ENCODE peak calls at places on chromosomes 5 and 9, in nine cellular contexts. A is A549; Z is cardiac fibroblast; N is stimulated activated CD4-positive, alpha-beta T cell treated with anti-CD3 and anti-CD28 coated beads, Interleukin-2, amount 100 ng/mL, for 48 hours; J is activated naive CD8-positive, alpha-beta T cell treated with anti-CD3 and anti-CD28 coated beads, Interleukin-2, amount 10 ng/mL, durations not matched to agents 7 days and 5 days; U is KG1; M is activated T-cell treated with anti-CD3 and anti-CD28 coated beads, Interleukin-2, amount 50 U/mL, for 72 hours; W is activated CD8-positive, alpha-beta memory T cell treated with anti-CD3 and anti-CD28 coated beads for 48 hours; Y is CD8-positive, alpha-beta T cell. S is an unnamed sample.

GRCh38 chr5:90709323-90710148 is 150.9 kb downstream of the ADGRV1 start:
- DNase-seq in A (peak), Z (peak), N (no peak), J (no peak), U (no peak), M (no peak), W (no peak), Y (no peak), S (no peak)

GRCh38 chr9:107312651-107313050 is 29.6 kb downstream of the RAD23B start:
- DNase-seq in A (no peak), Z (peak), N (no peak), J (no peak), U (no peak), M (no peak), W (no peak), Y (no peak), S (no peak)

GRCh38 chr5:62617943-62618342 is 39.3 kb downstream of the LRRC70 start:
- DNase-seq in A (no peak), Z (no peak), N (no peak), J (no peak), U (no peak), M (no peak), W (no peak), Y (no peak), S (no peak)

GRCh38 chr9:130607640-130608420 is 28.5 kb downstream of the FUBP3 start:
- DNase-seq in A (no peak), Z (peak), N (no peak), J (no peak), U (no peak), M (no peak), W (no peak), Y (no peak), S (no peak)

GRCh38 chr5:96595300-96596090 is 66.7 kb upstream of the CAST start:
- DNase-seq in A (peak), Z (no peak), N (peak), J (no peak), U (no peak), M (peak), W (no peak), Y (no peak), S (no peak)

GRCh38 chr5:1011226-1011631 is 2.6 kb downstream of the NKD2 start:
- DNase-seq in A (peak), Z (no peak), N (peak), J (peak), U (no peak), M (peak), W (no peak), Y (peak), S (peak)

GRCh38 chr9:88052446-88052845 is 78.1 kb upstream of the CDK20 start:
- DNase-seq in A (no peak), Z (no peak), N (no peak), J (no peak), U (no peak), M (no peak), W (no peak), Y (no peak), S (no peak)

GRCh38 chr5:164115420-164115819 is 610.0 kb downstream of the MAT2B start:
- DNase-seq in A (no peak), Z (no peak), N (no peak), J (no peak), U (no peak), M (no peak), W (no peak), Y (no peak), S (no peak)

GRCh38 chr5:17224858-17225436 is 7.5 kb downstream of the BASP1 start:
- DNase-seq in A (no peak), Z (no peak), N (no peak), J (no peak), U (no peak), M (no peak), W (no peak), Y (no peak), S (no peak)

GRCh38 chr5:122585111-122585415 is 189.8 kb upstream of the SNX2 start:
- DNase-seq in A (no peak), Z (no peak), N (no peak), J (no peak), U (no peak), M (no peak), W (no peak), Y (no peak), S (no peak)

GRCh38 chr5:61817472-61818326 is 485.6 kb downstream of the ZSWIM6 start:
- DNase-seq in A (peak), Z (peak), N (no peak), J (no peak), U (no peak), M (no peak), W (no peak), Y (no peak), S (no peak)

GRCh38 chr5:122253794-122254193 is 58.2 kb upstream of the SNCAIP start:
- DNase-seq in A (no peak), Z (no peak), N (no peak), J (no peak), U (no peak), M (no peak), W (no peak), Y (no peak), S (no peak)

GRCh38 chr5:147963948-147964693 is 57.8 kb upstream of the C5orf46 start:
- DNase-seq in A (no peak), Z (peak), N (no peak), J (no peak), U (no peak), M (no peak), W (no peak), Y (no peak), S (no peak)

GRCh38 chr5:116045821-116046220 is 13.5 kb downstream of the ARL14EPL start:
- DNase-seq in A (no peak), Z (no peak), N (no peak), J (no peak), U (no peak), M (no peak), W (no peak), Y (no peak), S (no peak)

GRCh38 chr5:173324115-173325001 is 3.9 kb downstream of the STC2 start:
- DNase-seq in A (no peak), Z (peak), N (no peak), J (no peak), U (no peak), M (peak), W (no peak), Y (no peak), S (no peak)

GRCh38 chr5:93273176-93273575 is 307.8 kb downstream of the NR2F1-AS1 start:
- DNase-seq in A (no peak), Z (peak), N (no peak), J (no peak), U (no peak), M (no peak), W (no peak), Y (no peak), S (no peak)

GRCh38 chr5:149265559-149265958 is 6.1 kb upstream of the AFAP1L1 start:
- DNase-seq in A (peak), Z (peak), N (no peak), J (no peak), U (no peak), M (no peak), W (no peak), Y (no peak), S (no peak)

GRCh38 chr5:177453852-177454396 is 7.3 kb downstream of the PRR7 start:
- DNase-seq in A (no peak), Z (peak), N (no peak), J (no peak), U (no peak), M (peak), W (no peak), Y (no peak), S (no peak)

GRCh38 chr5:139492700-139493192 is 10.2 kb upstream of the STING1 start:
- DNase-seq in A (peak), Z (peak), N (no peak), J (no peak), U (no peak), M (no peak), W (no peak), Y (no peak), S (no peak)

GRCh38 chr5:76292923-76293322 is 110.2 kb upstream of the IQGAP2 start:
- DNase-seq in A (no peak), Z (no peak), N (no peak), J (no peak), U (peak), M (no peak), W (no peak), Y (no peak), S (no peak)

GRCh38 chr5:96909435-96909834 is 26.4 kb upstream of the LNPEP start:
- DNase-seq in A (no peak), Z (no peak), N (no peak), J (no peak), U (no peak), M (no peak), W (no peak), Y (no peak), S (no peak)

GRCh38 chr9:97752274-97752673 is 55.1 kb upstream of the XPA start:
- DNase-seq in A (no peak), Z (no peak), N (no peak), J (no peak), U (no peak), M (no peak), W (no peak), Y (no peak), S (no peak)

GRCh38 chr5:141951341-141951781 is 6.6 kb downstream of the PCDH12 start:
- DNase-seq in A (no peak), Z (peak), N (no peak), J (peak), U (no peak), M (peak), W (no peak), Y (no peak), S (peak)

GRCh38 chr5:170632266-170632984 is 128.6 kb downstream of the KCNIP1 start:
- DNase-seq in A (peak), Z (no peak), N (no peak), J (no peak), U (no peak), M (no peak), W (no peak), Y (no peak), S (no peak)

GRCh38 chr9:36798350-36799065 is 225.8 kb downstream of the MELK start:
- DNase-seq in A (peak), Z (no peak), N (no peak), J (no peak), U (no peak), M (no peak), W (no peak), Y (no peak), S (no peak)

GRCh38 chr9:38244971-38245370 is 147.5 kb upstream of the ALDH1B1 start:
- DNase-seq in A (no peak), Z (no peak), N (no peak), J (no peak), U (no peak), M (no peak), W (no peak), Y (no peak), S (no peak)

S was measured in stimulated activated naive CD4-positive, alpha-beta T cell.